ENCODE peak calls at places on chromosomes 3 and 15, in six cellular contexts. F is LNCaP clone FGC, E is tibial artery, G is HuH-7.5, N is fibroblast of mammary gland, Y is body of pancreas. P is an unnamed sample.

GRCh38 chr3:185677146-185677829 is 91.2 kb downstream of the SENP2 start:
- DNase-seq in F (peak; percentile 80), E (no peak), G (peak; percentile 69), N (peak; percentile 86), Y (no peak), P (peak; percentile 86)

GRCh38 chr15:101135532-101136166 is 116.2 kb downstream of the CHSY1 start:
- DNase-seq in F (no peak), E (no peak), G (no peak), N (no peak), Y (no peak), P (no peak)

GRCh38 chr3:143252931-143253330 is 133.4 kb downstream of the CHST2 start:
- DNase-seq in F (no peak), E (no peak), G (no peak), N (peak; percentile 8), Y (no peak), P (peak; percentile 51)

GRCh38 chr15:31265871-31266711 is 60.5 kb upstream of the KLF13 start:
- DNase-seq in F (no peak), E (peak; percentile 68), G (no peak), N (no peak), Y (no peak), P (no peak)

GRCh38 chr15:44798815-44799214 is 62.5 kb downstream of the TRIM69 start:
- DNase-seq in F (no peak), E (no peak), G (no peak), N (no peak), Y (no peak), P (peak; percentile 27)

GRCh38 chr3:73192036-73192738 is 130.7 kb downstream of the EBLN2 start:
- DNase-seq in F (no peak), E (no peak), G (no peak), N (peak; percentile 3), Y (no peak), P (no peak)

GRCh38 chr3:186492594-186492993 is 51.6 kb downstream of the CRYGS start:
- DNase-seq in F (no peak), E (no peak), G (no peak), N (no peak), Y (peak; percentile 17), P (peak; percentile 6)

GRCh38 chr15:75758071-75758872 is 45.6 kb upstream of the CSPG4 start:
- DNase-seq in F (peak; percentile 63), E (peak; percentile 93), G (peak; percentile 97), N (peak; percentile 78), Y (peak; percentile 91), P (peak; percentile 93)

GRCh38 chr3:81778678-81779182 is 17.3 kb upstream of the GBE1 start:
- DNase-seq in F (no peak), E (no peak), G (no peak), N (peak; percentile 74), Y (no peak), P (no peak)

GRCh38 chr15:66772967-66773873 is 71.2 kb downstream of the SMAD6 start:
- DNase-seq in F (peak; percentile 55), E (no peak), G (no peak), N (no peak), Y (peak; percentile 65), P (peak; percentile 30)

GRCh38 chr3:190053919-190054672 is 66.6 kb downstream of the P3H2 start:
- DNase-seq in F (no peak), E (no peak), G (no peak), N (peak; percentile 90), Y (no peak), P (peak; percentile 87)

GRCh38 chr3:14913926-14914776 is 33.2 kb upstream of the NR2C2 start:
- DNase-seq in F (no peak), E (no peak), G (no peak), N (no peak), Y (no peak), P (no peak)

GRCh38 chr15:99104788-99105515 is at the start of gene SYNM:
- DNase-seq in F (peak; percentile 30), E (peak; percentile 94), G (peak; percentile 100), N (peak; percentile 68), Y (peak; percentile 69), P (peak; percentile 81)

GRCh38 chr15:38252481-38253311 is at the start of gene SPRED1:
- DNase-seq in F (no peak), E (peak; percentile 88), G (no peak), N (peak; percentile 35), Y (peak; percentile 57), P (peak; percentile 88)

GRCh38 chr15:91104111-91104510 is 4.1 kb downstream of the SV2B start:
- DNase-seq in F (no peak), E (no peak), G (no peak), N (no peak), Y (no peak), P (no peak)

GRCh38 chr15:62455441-62455921 is 290.4 kb upstream of the C2CD4B start:
- DNase-seq in F (no peak), E (no peak), G (no peak), N (peak; percentile 60), Y (no peak), P (no peak)

GRCh38 chr3:125050486-125051172 is 5.2 kb downstream of the HEG1 start:
- DNase-seq in F (no peak), E (no peak), G (no peak), N (no peak), Y (no peak), P (no peak)

GRCh38 chr3:66344391-66344811 is 123.6 kb downstream of the SLC25A26 start:
- DNase-seq in F (no peak), E (no peak), G (no peak), N (no peak), Y (no peak), P (no peak)

GRCh38 chr15:64205202-64205601 is 42.4 kb upstream of the PPIB start:
- DNase-seq in F (no peak), E (no peak), G (no peak), N (no peak), Y (no peak), P (no peak)

GRCh38 chr3:98600412-98601095 is 7.1 kb upstream of the CPOX start:
- DNase-seq in F (no peak), E (no peak), G (no peak), N (no peak), Y (no peak), P (no peak)

GRCh38 chr3:126376464-126376863 is 18.2 kb upstream of the CFAP100 start:
- DNase-seq in F (no peak), E (no peak), G (no peak), N (no peak), Y (no peak), P (no peak)

GRCh38 chr3:46017720-46018119 is 9.6 kb downstream of the XCR1 start:
- DNase-seq in F (no peak), E (no peak), G (no peak), N (peak; percentile 56), Y (no peak), P (peak; percentile 73)

GRCh38 chr3:170418422-170419300 is at the start of gene CLDN11:
- DNase-seq in F (no peak), E (no peak), G (peak; percentile 62), N (peak; percentile 63), Y (no peak), P (peak; percentile 78)

GRCh38 chr3:78894787-78895186 is 873.0 kb downstream of the ROBO1 start:
- DNase-seq in F (no peak), E (no peak), G (no peak), N (no peak), Y (no peak), P (no peak)

GRCh38 chr15:87715252-87715651 is 541.3 kb downstream of the NTRK3 start:
- DNase-seq in F (no peak), E (no peak), G (no peak), N (no peak), Y (no peak), P (no peak)

GRCh38 chr3:26921054-26921453 is 298.5 kb downstream of the LRRC3B start:
- DNase-seq in F (no peak), E (no peak), G (no peak), N (no peak), Y (no peak), P (no peak)

GRCh38 chr3:44065741-44066140 is 175.9 kb upstream of the TOPAZ1 start:
- DNase-seq in F (no peak), E (no peak), G (no peak), N (no peak), Y (no peak), P (peak; percentile 24)

GRCh38 chr15:51714162-51714561 is 23.3 kb downstream of the LYSMD2 start:
- DNase-seq in F (no peak), E (no peak), G (no peak), N (no peak), Y (no peak), P (no peak)

GRCh38 chr3:113436794-113437193 is 4.5 kb downstream of the CFAP44 start:
- DNase-seq in F (no peak), E (no peak), G (no peak), N (peak; percentile 70), Y (no peak), P (peak; percentile 81)

GRCh38 chr3:129605593-129606521 is 619 bp downstream of the PLXND1 start:
- DNase-seq in F (no peak), E (peak; percentile 84), G (peak; percentile 85), N (peak; percentile 41), Y (peak; percentile 56), P (peak; percentile 85)

GRCh38 chr3:116140100-116140689 is 305.1 kb downstream of the LSAMP start:
- DNase-seq in F (peak; percentile 53), E (no peak), G (peak; percentile 5), N (peak; percentile 57), Y (no peak), P (peak; percentile 68)

GRCh38 chr15:89947338-89947829 is 34.6 kb upstream of the ARPIN start:
- DNase-seq in F (no peak), E (no peak), G (no peak), N (no peak), Y (no peak), P (no peak)

GRCh38 chr3:109685084-109686079 is 348.0 kb upstream of the DPPA4 start:
- DNase-seq in F (peak; percentile 6), E (peak; percentile 98), G (no peak), N (peak; percentile 99), Y (peak; percentile 94), P (peak; percentile 100)

GRCh38 chr15:25136119-25136518 is 181.3 kb downstream of the SNRPN start:
- DNase-seq in F (no peak), E (no peak), G (no peak), N (peak; percentile 11), Y (no peak), P (peak; percentile 54)

GRCh38 chr15:101004500-101004899 is 85.3 kb downstream of the LRRK1 start:
- DNase-seq in F (no peak), E (no peak), G (no peak), N (no peak), Y (no peak), P (no peak)

GRCh38 chr3:128784228-128784627 is 58.2 kb downstream of the RAB7A start:
- DNase-seq in F (no peak), E (no peak), G (no peak), N (peak; percentile 19), Y (no peak), P (no peak)

GRCh38 chr15:42085721-42086120 is 8.6 kb downstream of the PLA2G4D start:
- DNase-seq in F (no peak), E (no peak), G (no peak), N (no peak), Y (no peak), P (no peak)

GRCh38 chr15:48330855-48331795 is at the start of gene DUT:
- DNase-seq in F (peak; percentile 46), E (peak; percentile 92), G (peak; percentile 39), N (peak; percentile 74), Y (peak; percentile 81), P (peak; percentile 92)

GRCh38 chr3:139654637-139655365 is 23.0 kb downstream of the NMNAT3 start:
- DNase-seq in F (no peak), E (no peak), G (peak; percentile 9), N (no peak), Y (no peak), P (no peak)

GRCh38 chr15:25690673-25691543 is 172.2 kb downstream of the ATP10A start:
- DNase-seq in F (no peak), E (peak; percentile 68), G (no peak), N (peak; percentile 89), Y (no peak), P (peak; percentile 96)

P was measured in GM23248.